ENCODE peak calls at places on chromosomes 5 and 9, in seven cellular contexts. F is tibial nerve, R is body of pancreas, W is Peyer's patch, M is GM12892, P is testis, J is A549. X is an unnamed sample.

GRCh38 chr5:123709422-123709821 is 197.4 kb downstream of the CSNK1G3 start:
- DNase-seq in F (no peak), R (no peak), W (no peak), M (no peak), P (no peak), J (no peak), X (no peak)

GRCh38 chr5:77390795-77391194 is 101.3 kb downstream of the WDR41 start:
- DNase-seq in F (no peak), R (no peak), W (no peak), M (no peak), P (no peak), J (no peak), X (no peak)

GRCh38 chr5:97056263-97056662 is 86.1 kb downstream of the LIX1 start:
- DNase-seq in F (no peak), R (no peak), W (no peak), M (no peak), P (no peak), J (no peak), X (no peak)

GRCh38 chr9:91775011-91775707 is 174.9 kb downstream of the ROR2 start:
- DNase-seq in F (peak; percentile 37), R (peak; percentile 67), W (peak; percentile 72), M (peak; percentile 58), P (peak; percentile 78), J (peak; percentile 75), X (peak; percentile 74)

GRCh38 chr9:32344551-32345182 is 39.8 kb upstream of the ACO1 start:
- DNase-seq in F (no peak), R (no peak), W (no peak), M (no peak), P (no peak), J (no peak), X (no peak)

GRCh38 chr9:137053944-137054931 is at the start of gene ENTPD2:
- DNase-seq in F (no peak), R (peak; percentile 89), W (peak; percentile 86), M (no peak), P (peak; percentile 41), J (no peak), X (no peak)

GRCh38 chr5:131679911-131680310 is 44.9 kb upstream of the RAPGEF6 start:
- DNase-seq in F (no peak), R (no peak), W (no peak), M (no peak), P (no peak), J (no peak), X (no peak)

GRCh38 chr5:97854871-97855762 is 672.1 kb upstream of the RIOK2 start:
- DNase-seq in F (no peak), R (no peak), W (no peak), M (no peak), P (no peak), J (no peak), X (no peak)

GRCh38 chr9:107282268-107282667 is 811 bp upstream of the RAD23B start:
- DNase-seq in F (peak; percentile 10), R (no peak), W (no peak), M (no peak), P (no peak), J (no peak), X (no peak)

GRCh38 chr9:84072621-84073180 is 92.1 kb downstream of the RMI1 start:
- DNase-seq in F (no peak), R (peak; percentile 13), W (no peak), M (no peak), P (no peak), J (no peak), X (no peak)
- TF ChIP-seq POLR2A in F (no peak), R (no peak), W (no peak), M (no peak), P (no peak), J (no peak), X (no peak)

GRCh38 chr9:116686135-116686534 is 970 bp upstream of the TRIM32 start:
- DNase-seq in F (no peak), R (no peak), W (no peak), M (no peak), P (no peak), J (no peak), X (no peak)

GRCh38 chr9:116686693-116687073 is 422 bp upstream of the TRIM32 start:
- DNase-seq in F (no peak), R (no peak), W (no peak), M (no peak), P (no peak), J (no peak), X (no peak)

GRCh38 chr9:116689117-116689516 is 2.0 kb downstream of the TRIM32 start:
- DNase-seq in F (no peak), R (no peak), W (no peak), M (no peak), P (no peak), J (no peak), X (no peak)

GRCh38 chr9:116687762-116688160 is 656 bp downstream of the TRIM32 start:
- DNase-seq in F (no peak), R (no peak), W (no peak), M (no peak), P (no peak), J (peak; percentile 19), X (no peak)

DNA sequence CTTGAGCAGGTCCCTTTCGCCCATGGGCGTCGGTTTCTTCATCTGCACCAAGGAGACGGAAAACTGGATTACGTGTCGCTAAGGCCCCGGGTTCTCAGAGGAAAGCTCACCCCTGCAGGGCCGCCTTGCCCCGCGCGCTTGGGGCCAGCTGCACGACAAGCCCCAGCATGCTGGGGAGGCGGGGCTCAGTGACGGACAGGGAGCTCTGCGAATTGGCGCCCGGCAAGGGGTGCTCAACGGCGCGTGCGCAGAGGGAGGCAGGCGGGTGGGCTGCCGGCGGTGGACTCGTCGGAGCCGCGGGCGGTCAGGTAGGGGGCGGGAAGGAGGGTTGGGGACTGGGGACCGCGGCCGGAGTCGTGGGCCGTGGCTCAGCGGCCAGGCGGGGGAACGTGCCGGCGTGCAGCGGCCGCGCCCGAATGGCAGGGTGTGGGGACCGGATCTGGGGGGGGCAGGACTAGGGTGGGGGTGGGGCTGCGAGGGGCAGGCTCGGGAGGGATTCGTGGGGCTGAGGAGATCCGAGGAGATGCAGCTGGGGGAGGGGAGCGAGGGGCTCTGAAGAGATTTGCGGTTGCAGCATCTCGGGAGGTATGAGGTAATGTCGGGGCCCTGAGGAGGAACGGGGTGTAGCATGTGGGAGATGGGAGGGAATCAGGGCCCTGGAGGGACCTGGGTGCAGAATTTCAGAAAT is at the start of gene TRIM32:
- DNase-seq in F (peak; percentile 92), R (peak; percentile 93), W (peak; percentile 95), M (peak; percentile 88), P (peak; percentile 92), J (peak; percentile 89), X (peak; percentile 96)
- TF ChIP-seq POLR2A in F (peak; percentile 5), R (peak; percentile 65), W (peak; percentile 12), M (peak; percentile 81), P (no peak), J (peak; percentile 80), X (peak; percentile 43)

DNA sequence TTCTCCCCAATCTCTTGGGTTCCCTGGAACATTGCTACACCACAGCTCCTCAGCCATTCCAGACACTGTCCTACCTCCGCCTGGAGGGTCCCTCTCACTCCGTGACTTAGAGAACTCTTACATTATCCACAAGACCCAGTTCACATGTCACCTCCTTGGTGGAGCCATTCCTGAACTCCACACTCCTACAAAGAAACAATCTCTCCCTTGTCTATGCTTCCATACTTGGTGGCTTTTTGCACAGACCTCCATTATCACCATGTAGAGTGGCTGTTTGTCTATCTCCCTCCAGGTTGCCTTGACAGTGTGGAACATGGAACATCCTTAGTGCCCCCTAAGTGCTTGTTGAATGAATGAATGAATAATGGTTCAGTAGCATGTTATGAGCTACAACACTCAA is 105.9 kb downstream of the PAX5 start:
- DNase-seq in F (no peak), R (no peak), W (no peak), M (no peak), P (no peak), J (no peak), X (no peak)
- TF ChIP-seq POLR2A in F (no peak), R (no peak), W (no peak), M (peak; percentile 48), P (no peak), J (no peak), X (no peak)

DNA sequence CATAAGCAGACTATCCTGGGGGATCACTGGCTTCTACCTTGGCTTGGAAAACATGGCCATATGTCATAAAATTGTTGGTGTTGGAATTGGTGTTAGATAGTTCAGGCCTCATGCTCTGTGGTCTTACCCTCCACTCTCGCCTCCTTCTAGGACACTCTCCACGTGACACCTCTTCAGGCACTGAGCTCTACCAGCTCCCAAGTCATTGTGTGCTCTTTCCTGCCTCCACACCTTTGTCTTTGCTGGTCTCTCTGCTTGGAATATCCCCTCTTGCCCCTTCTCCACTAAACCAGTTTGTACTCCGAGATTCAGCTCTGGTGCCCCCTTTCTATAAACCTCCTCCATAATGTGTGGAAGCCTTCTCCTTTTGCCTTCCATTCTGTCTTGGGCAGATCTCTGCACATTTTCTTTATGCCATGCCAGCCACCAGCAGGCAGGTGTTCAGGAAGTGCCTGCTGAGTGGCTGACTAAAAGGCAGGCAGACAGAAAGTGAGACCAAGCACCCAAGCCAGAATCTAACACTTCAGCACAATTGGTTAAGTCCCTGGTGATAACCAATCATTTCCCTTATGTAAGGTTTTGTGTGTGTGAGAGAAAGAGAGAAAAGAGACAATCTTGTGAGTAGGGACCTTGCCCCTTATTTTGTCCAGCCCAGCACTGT is 37.7 kb downstream of the SAR1B start:
- DNase-seq in F (no peak), R (no peak), W (no peak), M (no peak), P (no peak), J (no peak), X (no peak)
- TF ChIP-seq POLR2A in F (no peak), R (no peak), W (no peak), M (no peak), P (no peak), J (no peak), X (no peak)

X was measured in adrenal gland.